ENCODE peak calls at places on chromosomes 1 and 21, in five cellular contexts. One of them, this sample, is unnamed.

GRCh38 chr1:52191395-52191965 is 49.6 kb downstream of the ZFYVE9 start:
- DNase-seq in Karpas-422: no peak
- DNase-seq in hepatocyte: no peak
- DNase-seq in PC-3: no peak
- DNase-seq in GM23338: no peak
- DNase-seq in this sample: no peak

GRCh38 chr1:230335861-230336549 is 90.1 kb downstream of the PGBD5 start:
- DNase-seq in hepatocyte: peak; percentile 37
- DNase-seq in PC-3: no peak
- DNase-seq in GM23338: no peak
- DNase-seq in Karpas-422: no peak
- DNase-seq in this sample: no peak

GRCh38 chr21:42413500-42413899 is 9.8 kb downstream of the UBASH3A start:
- DNase-seq in GM23338: no peak
- DNase-seq in PC-3: no peak
- DNase-seq in Karpas-422: no peak
- DNase-seq in hepatocyte: no peak
- DNase-seq in this sample: no peak

GRCh38 chr1:180213401-180214177 is 16.5 kb upstream of the LHX4 start:
- DNase-seq in hepatocyte: no peak
- DNase-seq in Karpas-422: no peak
- DNase-seq in GM23338: peak; percentile 73
- DNase-seq in PC-3: no peak
- DNase-seq in this sample: peak; percentile 30

GRCh38 chr1:228837817-228838716 is 102.8 kb downstream of the RHOU start:
- DNase-seq in PC-3: peak; percentile 99
- DNase-seq in Karpas-422: no peak
- DNase-seq in GM23338: no peak
- DNase-seq in hepatocyte: peak; percentile 88
- DNase-seq in this sample: no peak

GRCh38 chr1:225626698-225627097 is 26.2 kb downstream of the ENAH start:
- DNase-seq in Karpas-422: no peak
- DNase-seq in PC-3: no peak
- DNase-seq in GM23338: no peak
- DNase-seq in hepatocyte: no peak
- DNase-seq in this sample: no peak

GRCh38 chr1:26200413-26200812 is 10.0 kb downstream of the CATSPER4 start:
- DNase-seq in GM23338: no peak
- DNase-seq in hepatocyte: no peak
- DNase-seq in Karpas-422: no peak
- DNase-seq in PC-3: no peak
- DNase-seq in this sample: no peak

GRCh38 chr1:76510672-76511071 is 356.6 kb upstream of the ST6GALNAC5 start:
- DNase-seq in GM23338: no peak
- DNase-seq in Karpas-422: no peak
- DNase-seq in PC-3: no peak
- DNase-seq in hepatocyte: no peak
- DNase-seq in this sample: no peak

GRCh38 chr1:109281680-109282496 is 1.1 kb downstream of the PSRC1 start:
- DNase-seq in Karpas-422: no peak
- DNase-seq in hepatocyte: no peak
- DNase-seq in PC-3: no peak
- DNase-seq in GM23338: no peak
- DNase-seq in this sample: no peak

DNA sequence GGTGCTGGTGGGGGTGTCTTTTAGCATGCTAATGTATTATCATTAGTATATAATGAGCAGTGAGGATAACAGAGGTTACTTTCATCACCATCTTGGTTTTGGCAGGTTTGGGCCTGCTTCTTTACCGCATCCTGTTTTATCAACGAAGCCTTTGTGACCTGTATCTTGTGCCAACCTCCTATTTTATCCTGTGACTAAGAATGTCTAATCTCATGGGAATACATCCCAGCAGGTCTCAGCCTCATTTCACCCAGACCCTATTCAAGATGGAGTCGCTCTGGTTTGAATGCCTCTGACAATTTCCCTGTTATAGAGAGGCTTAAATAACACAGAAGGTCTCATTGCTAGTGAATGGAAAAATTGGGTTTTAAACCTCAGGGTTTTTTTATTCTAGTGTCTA is 300.8 kb upstream of the PROX1 start:
- DNase-seq in PC-3: no peak
- DNase-seq in GM23338: no peak
- DNase-seq in hepatocyte: no peak
- DNase-seq in Karpas-422: no peak
- DNase-seq in this sample: no peak
- H2AFZ ChIP-seq in PC-3: no peak overlapping the region
- H2AFZ ChIP-seq in GM23338: no peak overlapping the region
- H2AFZ ChIP-seq in hepatocyte: no peak overlapping the region
- H2AFZ ChIP-seq in Karpas-422: no peak overlapping the region
- H2AFZ ChIP-seq in this sample: no peak overlapping the region

DNA sequence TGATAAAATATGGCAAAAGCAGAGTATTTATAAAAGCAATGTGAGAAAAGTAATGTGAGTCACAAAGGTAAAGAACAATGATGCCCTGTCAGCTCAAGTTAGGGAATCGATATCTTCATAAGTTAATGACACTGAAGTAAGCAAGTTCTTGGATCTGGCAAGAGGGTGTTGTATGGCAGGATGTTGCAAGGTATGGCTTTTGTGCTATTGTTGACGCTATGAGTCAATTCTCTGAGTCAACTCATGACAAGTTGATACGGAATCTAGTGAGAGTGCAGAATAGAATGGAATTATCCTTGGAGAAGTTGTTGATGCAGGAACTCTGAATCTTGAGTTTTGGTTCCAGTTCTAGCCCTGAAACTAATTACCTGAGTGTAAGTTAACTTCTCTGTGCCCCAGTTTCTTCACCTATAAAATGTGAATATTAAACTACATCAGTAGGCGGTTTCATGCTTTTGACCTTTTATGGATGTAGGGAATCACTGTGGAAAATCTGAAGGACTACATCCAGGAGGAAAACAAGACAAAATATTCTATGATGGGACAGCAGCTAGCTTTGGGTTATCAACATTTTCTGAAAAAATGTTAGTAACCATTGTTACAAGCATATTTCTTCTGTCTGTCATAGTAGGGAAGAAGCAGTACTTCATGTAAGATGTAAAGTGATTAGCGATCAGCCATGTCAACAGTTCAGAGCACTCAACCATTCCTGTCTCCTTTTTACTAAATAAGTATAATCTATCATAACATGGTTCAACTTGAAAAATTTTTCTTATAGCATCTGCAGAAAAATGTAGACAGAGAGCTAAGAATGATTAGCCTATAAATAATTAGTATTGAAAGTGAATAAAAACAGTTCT is 96.9 kb downstream of the ATP6V1G3 start:
- DNase-seq in GM23338: no peak
- DNase-seq in PC-3: peak; percentile 93
- DNase-seq in Karpas-422: no peak
- DNase-seq in hepatocyte: peak; percentile 26
- DNase-seq in this sample: no peak
- H2AFZ ChIP-seq in GM23338: no peak overlapping the region
- H2AFZ ChIP-seq in PC-3: no peak overlapping the region
- H2AFZ ChIP-seq in Karpas-422: no peak overlapping the region
- H2AFZ ChIP-seq in hepatocyte: no peak overlapping the region
- H2AFZ ChIP-seq in this sample: peak overlapping the region; percentile 4

GRCh38 chr1:38585460-38585859 is 274.1 kb downstream of the RRAGC start:
- DNase-seq in hepatocyte: no peak
- DNase-seq in Karpas-422: no peak
- DNase-seq in PC-3: no peak
- DNase-seq in GM23338: no peak
- DNase-seq in this sample: no peak

GRCh38 chr1:38587734-38588133 is 271.8 kb downstream of the RRAGC start:
- DNase-seq in hepatocyte: no peak
- DNase-seq in PC-3: no peak
- DNase-seq in Karpas-422: no peak
- DNase-seq in GM23338: no peak
- DNase-seq in this sample: no peak

GRCh38 chr1:38589036-38589435 is 270.5 kb downstream of the RRAGC start:
- DNase-seq in Karpas-422: no peak
- DNase-seq in GM23338: no peak
- DNase-seq in hepatocyte: no peak
- DNase-seq in PC-3: no peak
- DNase-seq in this sample: no peak

GRCh38 chr1:38585971-38586370 is 273.6 kb downstream of the RRAGC start:
- DNase-seq in PC-3: no peak
- DNase-seq in hepatocyte: no peak
- DNase-seq in Karpas-422: no peak
- DNase-seq in GM23338: no peak
- DNase-seq in this sample: no peak

DNA sequence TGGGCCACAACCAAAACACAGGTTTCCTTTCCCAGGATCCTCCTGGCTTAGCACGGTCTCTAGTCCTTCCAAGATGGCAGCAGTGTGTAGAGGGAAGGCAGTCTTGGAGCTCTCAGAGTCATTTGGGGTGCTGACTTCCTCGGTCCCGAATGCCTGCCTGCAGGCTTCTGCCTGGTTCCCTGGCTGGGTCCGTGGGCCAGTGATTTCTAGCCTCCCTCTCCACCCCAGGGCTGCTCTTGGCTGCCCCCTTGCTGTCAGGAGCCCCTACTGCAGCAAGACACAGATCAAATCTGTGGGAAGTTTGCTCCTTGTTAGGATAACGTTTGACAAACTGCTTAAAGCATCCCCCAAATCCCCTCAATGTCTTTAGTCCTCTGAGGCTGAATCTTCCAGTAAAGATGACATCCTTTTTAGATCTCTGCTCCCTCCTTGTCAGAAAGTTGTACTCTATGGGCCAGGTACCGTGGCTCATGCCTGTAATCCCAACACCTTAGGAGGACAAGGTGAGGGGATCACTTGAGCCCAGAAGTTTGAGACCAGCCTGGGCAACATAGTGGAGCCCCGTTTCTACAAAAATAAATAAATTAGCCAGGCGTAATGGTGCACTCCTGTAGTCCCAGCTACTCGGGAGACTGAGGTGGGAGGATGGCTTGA is 272.5 kb downstream of the RRAGC start:
- DNase-seq in hepatocyte: peak; percentile 67
- DNase-seq in PC-3: peak; percentile 52
- DNase-seq in Karpas-422: peak; percentile 75
- DNase-seq in GM23338: peak; percentile 86
- DNase-seq in this sample: peak; percentile 78
- H2AFZ ChIP-seq in hepatocyte: no peak overlapping the region
- H2AFZ ChIP-seq in PC-3: peak overlapping the region; percentile 21
- H2AFZ ChIP-seq in Karpas-422: peak overlapping the region; percentile 12
- H2AFZ ChIP-seq in GM23338: peak overlapping the region; percentile 97
- H2AFZ ChIP-seq in this sample: peak overlapping the region; percentile 68

GRCh38 chr1:61254629-61255323 is 172.4 kb downstream of the NFIA start:
- DNase-seq in hepatocyte: peak; percentile 45
- DNase-seq in GM23338: no peak
- DNase-seq in PC-3: peak; percentile 44
- DNase-seq in Karpas-422: no peak
- DNase-seq in this sample: no peak
- H2AFZ ChIP-seq in hepatocyte: no peak overlapping the region
- H2AFZ ChIP-seq in GM23338: no peak overlapping the region
- H2AFZ ChIP-seq in PC-3: peak overlapping the region; percentile 56
- H2AFZ ChIP-seq in Karpas-422: no peak overlapping the region
- H2AFZ ChIP-seq in this sample: peak overlapping the region; percentile 70

GRCh38 chr1:198084509-198084908 is 72.3 kb upstream of the NEK7 start:
- DNase-seq in GM23338: peak; percentile 5
- DNase-seq in hepatocyte: no peak
- DNase-seq in Karpas-422: no peak
- DNase-seq in PC-3: no peak
- DNase-seq in this sample: no peak
- H2AFZ ChIP-seq in GM23338: peak overlapping the region; percentile 54
- H2AFZ ChIP-seq in hepatocyte: no peak overlapping the region
- H2AFZ ChIP-seq in Karpas-422: no peak overlapping the region
- H2AFZ ChIP-seq in PC-3: no peak overlapping the region
- H2AFZ ChIP-seq in this sample: peak overlapping the region; percentile 4

DNA sequence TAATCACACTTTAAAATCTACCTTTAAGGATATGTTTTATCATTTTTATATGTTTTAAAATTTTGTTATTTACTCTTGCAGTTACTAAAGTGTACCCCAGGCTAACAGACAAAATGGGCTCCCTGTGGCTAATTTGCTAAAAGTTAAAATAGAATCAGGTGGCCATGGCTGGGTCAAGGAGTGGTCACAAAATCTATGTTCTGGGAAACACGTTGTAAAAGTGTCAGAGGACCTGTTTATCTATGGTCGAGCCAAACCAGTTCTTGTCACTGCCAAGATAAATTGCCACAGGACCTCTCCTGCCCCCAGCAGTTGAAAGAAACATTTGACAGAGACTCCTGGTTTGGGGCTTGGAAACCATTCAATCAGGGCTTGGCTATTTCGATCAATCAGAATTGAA is 21.2 kb upstream of the TTLL7 start:
- DNase-seq in GM23338: no peak
- DNase-seq in hepatocyte: no peak
- DNase-seq in PC-3: peak; percentile 63
- DNase-seq in Karpas-422: no peak
- DNase-seq in this sample: no peak
- H2AFZ ChIP-seq in GM23338: no peak overlapping the region
- H2AFZ ChIP-seq in hepatocyte: no peak overlapping the region
- H2AFZ ChIP-seq in PC-3: no peak overlapping the region
- H2AFZ ChIP-seq in Karpas-422: no peak overlapping the region
- H2AFZ ChIP-seq in this sample: no peak overlapping the region

DNA sequence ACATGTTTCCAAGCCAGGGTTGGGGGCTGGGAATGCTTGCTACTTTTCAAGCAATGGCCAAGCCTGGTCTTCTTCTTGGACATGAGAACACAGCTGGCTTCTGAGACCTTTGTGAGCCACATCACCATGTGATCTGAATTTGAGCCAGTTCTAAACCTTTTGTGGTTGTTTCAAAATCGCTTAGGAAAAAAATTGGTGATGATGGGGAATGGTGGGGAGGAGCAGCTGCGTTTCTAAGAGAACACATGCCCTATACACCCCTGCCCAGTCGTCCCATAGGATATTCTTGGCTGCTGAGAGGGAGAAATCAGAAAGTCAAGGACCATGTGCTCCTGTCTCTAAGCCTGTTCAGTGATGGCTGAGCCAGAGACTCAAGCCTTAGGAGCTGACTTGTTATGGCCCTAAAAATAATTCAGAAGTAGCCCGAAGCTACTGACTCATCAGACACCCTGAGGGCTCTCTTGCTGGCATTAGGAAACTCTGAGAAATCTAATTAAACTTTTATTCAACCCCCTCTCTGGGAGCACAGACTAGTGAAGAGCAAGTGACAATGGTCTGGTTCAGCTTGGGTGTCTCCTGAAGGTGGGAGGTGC is 30.5 kb downstream of the CCDC185 start:
- DNase-seq in PC-3: peak; percentile 7
- DNase-seq in GM23338: no peak
- DNase-seq in Karpas-422: no peak
- DNase-seq in hepatocyte: no peak
- DNase-seq in this sample: no peak
- H2AFZ ChIP-seq in PC-3: no peak overlapping the region
- H2AFZ ChIP-seq in GM23338: no peak overlapping the region
- H2AFZ ChIP-seq in Karpas-422: no peak overlapping the region
- H2AFZ ChIP-seq in hepatocyte: no peak overlapping the region
- H2AFZ ChIP-seq in this sample: no peak overlapping the region

This sample was measured in neural progenitor cell.